ENCODE peak calls at places on chromosomes 16 and 17, in nine cellular contexts. V is colonic mucosa, G is gastrocnemius medialis, U is Calu3, P is body of pancreas, Z is pancreas, X is GM23338, F is choroid plexus epithelial cell, O is endothelial cell. J is an unnamed sample.

GRCh38 chr17:55347341-55347740 is 74.3 kb downstream of the MMD start:
- DNase-seq in V (no peak), G (no peak), U (no peak), P (no peak), Z (no peak), X (no peak), F (no peak), O (no peak), J (no peak)

GRCh38 chr17:45172541-45173286 is 11.0 kb downstream of the HEXIM2 start:
- DNase-seq in V (peak; percentile 80), G (peak; percentile 63), U (peak; percentile 99), P (peak; percentile 90), Z (peak; percentile 91), X (peak; percentile 63), F (peak; percentile 35), O (no peak), J (peak; percentile 19)

GRCh38 chr16:87060026-87060986 is 256.9 kb downstream of the C16orf95 start:
- DNase-seq in V (no peak), G (no peak), U (peak; percentile 11), P (no peak), Z (no peak), X (peak; percentile 50), F (peak; percentile 89), O (no peak), J (no peak)

GRCh38 chr16:10937068-10937859 is 5.0 kb downstream of the DEXI start:
- DNase-seq in V (no peak), G (no peak), U (no peak), P (peak; percentile 41), Z (no peak), X (no peak), F (no peak), O (no peak), J (no peak)

GRCh38 chr17:32331243-32332040 is 10.5 kb downstream of the C17orf75 start:
- DNase-seq in V (no peak), G (no peak), U (no peak), P (no peak), Z (no peak), X (no peak), F (no peak), O (no peak), J (no peak)

GRCh38 chr17:44793885-44794698 is 35.3 kb downstream of the ADAM11 start:
- DNase-seq in V (no peak), G (no peak), U (no peak), P (no peak), Z (no peak), X (no peak), F (peak; percentile 45), O (no peak), J (no peak)

GRCh38 chr17:14373587-14374259 is 72.8 kb downstream of the HS3ST3B1 start:
- DNase-seq in V (no peak), G (no peak), U (no peak), P (no peak), Z (no peak), X (no peak), F (peak; percentile 64), O (no peak), J (no peak)

GRCh38 chr17:2070241-2071023 is 15.5 kb downstream of the HIC1 start:
- DNase-seq in V (no peak), G (no peak), U (no peak), P (no peak), Z (peak; percentile 76), X (peak; percentile 83), F (no peak), O (no peak), J (no peak)

GRCh38 chr16:50267151-50267631 is 840 bp downstream of the ADCY7 start:
- DNase-seq in V (peak; percentile 40), G (no peak), U (no peak), P (no peak), Z (peak; percentile 41), X (no peak), F (no peak), O (no peak), J (peak; percentile 63)

GRCh38 chr16:50263940-50264929 is 2.1 kb upstream of the ADCY7 start:
- DNase-seq in V (no peak), G (no peak), U (no peak), P (no peak), Z (no peak), X (no peak), F (no peak), O (no peak), J (no peak)

GRCh38 chr16:50266337-50267091 is at the start of gene ADCY7:
- DNase-seq in V (peak; percentile 84), G (peak; percentile 22), U (peak; percentile 86), P (peak; percentile 63), Z (peak; percentile 55), X (peak; percentile 57), F (peak; percentile 72), O (no peak), J (peak; percentile 60)

GRCh38 chr16:50265716-50266336 is 525 bp upstream of the ADCY7 start:
- DNase-seq in V (peak; percentile 30), G (no peak), U (no peak), P (no peak), Z (no peak), X (no peak), F (no peak), O (no peak), J (no peak)

DNA sequence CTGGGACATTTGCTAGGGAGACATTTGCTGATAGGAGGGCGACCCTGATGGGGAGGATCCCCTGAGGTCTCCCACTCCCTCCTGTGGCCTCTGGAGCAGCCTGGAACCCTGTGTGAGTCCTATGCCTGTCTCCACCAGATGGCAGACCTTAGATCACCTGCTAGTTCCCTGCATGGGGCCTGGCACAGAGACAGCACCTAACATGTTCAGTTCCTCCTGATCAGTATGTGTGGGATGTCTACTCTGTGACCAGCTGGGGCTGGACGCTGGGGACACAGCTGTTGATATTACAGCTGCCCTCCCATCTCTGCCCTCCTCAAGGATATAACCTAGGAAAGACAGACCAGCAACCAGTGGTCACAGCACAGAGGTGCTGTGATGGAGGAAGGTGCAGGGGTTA is 1.1 kb upstream of the ADCY7 start:
- DNase-seq in V (peak; percentile 55), G (no peak), U (peak; percentile 44), P (no peak), Z (no peak), X (no peak), F (no peak), O (no peak), J (no peak)
- TF ChIP-seq CTCF in V (peak; percentile 39), G (no peak), U (no peak), P (no peak), Z (no peak), X (no peak), F (peak; percentile 37), O (no peak), J (no peak)

GRCh38 chr17:48627242-48627597 is 1.1 kb upstream of the HOXB9 start:
- DNase-seq in V (no peak), G (no peak), U (no peak), P (no peak), Z (no peak), X (no peak), F (no peak), O (no peak), J (no peak)

GRCh38 chr17:48629411-48629759 is 3.2 kb upstream of the HOXB9 start:
- DNase-seq in V (peak; percentile 26), G (no peak), U (no peak), P (no peak), Z (no peak), X (no peak), F (no peak), O (no peak), J (no peak)

GRCh38 chr17:48626470-48627241 is 498 bp upstream of the HOXB9 start:
- DNase-seq in V (peak; percentile 77), G (no peak), U (peak; percentile 87), P (no peak), Z (no peak), X (peak; percentile 73), F (no peak), O (no peak), J (no peak)

GRCh38 chr17:48628641-48629410 is 2.7 kb upstream of the HOXB9 start:
- DNase-seq in V (no peak), G (no peak), U (no peak), P (no peak), Z (no peak), X (no peak), F (no peak), O (no peak), J (no peak)

DNA sequence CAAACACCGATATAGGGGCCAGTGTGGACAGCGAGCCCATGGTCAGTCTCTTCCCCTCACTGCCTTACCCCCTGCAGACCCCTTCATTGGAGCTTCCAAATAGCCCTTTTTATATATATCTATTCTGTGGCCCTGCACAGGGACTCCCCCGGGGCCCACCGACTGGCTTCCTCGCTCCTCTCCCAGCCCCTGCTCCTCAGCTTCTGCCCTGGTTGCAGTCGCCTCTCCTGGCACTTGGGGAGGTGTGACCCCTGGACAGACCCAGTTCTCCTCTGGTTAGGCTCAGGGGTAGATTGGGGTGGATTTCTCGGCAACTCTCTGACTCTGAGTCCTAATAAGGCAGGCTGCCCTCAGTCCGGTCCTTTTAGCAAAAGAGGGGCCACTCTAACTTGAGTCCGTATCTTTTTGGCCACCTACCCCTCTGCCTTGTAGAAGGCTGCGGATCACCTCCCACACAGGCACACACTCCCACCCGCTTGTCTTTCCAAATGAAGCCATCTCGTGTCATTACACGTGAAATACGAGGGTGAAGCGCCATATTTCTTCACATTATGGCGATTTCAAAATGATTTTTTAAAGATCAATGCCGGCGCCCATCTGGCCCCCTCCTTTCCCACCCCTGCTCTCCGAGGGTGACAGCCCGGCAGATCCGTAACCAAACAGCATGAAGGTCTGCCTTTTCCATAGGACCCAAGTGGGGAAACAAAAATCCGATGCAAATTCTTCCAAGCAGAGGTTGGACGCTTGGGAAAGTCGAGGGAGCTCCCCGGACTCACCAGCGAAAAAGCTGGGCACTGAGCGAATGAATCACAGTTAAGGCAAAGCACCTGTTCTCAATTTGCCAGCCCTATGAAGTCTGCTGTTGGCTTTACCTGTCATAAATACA is 1.7 kb upstream of the HOXB9 start:
- DNase-seq in V (no peak), G (no peak), U (no peak), P (no peak), Z (no peak), X (no peak), F (no peak), O (no peak), J (no peak)
- TF ChIP-seq CTCF in V (no peak), G (no peak), U (no peak), P (no peak), Z (no peak), X (no peak), F (no peak), O (no peak), J (no peak)

DNA sequence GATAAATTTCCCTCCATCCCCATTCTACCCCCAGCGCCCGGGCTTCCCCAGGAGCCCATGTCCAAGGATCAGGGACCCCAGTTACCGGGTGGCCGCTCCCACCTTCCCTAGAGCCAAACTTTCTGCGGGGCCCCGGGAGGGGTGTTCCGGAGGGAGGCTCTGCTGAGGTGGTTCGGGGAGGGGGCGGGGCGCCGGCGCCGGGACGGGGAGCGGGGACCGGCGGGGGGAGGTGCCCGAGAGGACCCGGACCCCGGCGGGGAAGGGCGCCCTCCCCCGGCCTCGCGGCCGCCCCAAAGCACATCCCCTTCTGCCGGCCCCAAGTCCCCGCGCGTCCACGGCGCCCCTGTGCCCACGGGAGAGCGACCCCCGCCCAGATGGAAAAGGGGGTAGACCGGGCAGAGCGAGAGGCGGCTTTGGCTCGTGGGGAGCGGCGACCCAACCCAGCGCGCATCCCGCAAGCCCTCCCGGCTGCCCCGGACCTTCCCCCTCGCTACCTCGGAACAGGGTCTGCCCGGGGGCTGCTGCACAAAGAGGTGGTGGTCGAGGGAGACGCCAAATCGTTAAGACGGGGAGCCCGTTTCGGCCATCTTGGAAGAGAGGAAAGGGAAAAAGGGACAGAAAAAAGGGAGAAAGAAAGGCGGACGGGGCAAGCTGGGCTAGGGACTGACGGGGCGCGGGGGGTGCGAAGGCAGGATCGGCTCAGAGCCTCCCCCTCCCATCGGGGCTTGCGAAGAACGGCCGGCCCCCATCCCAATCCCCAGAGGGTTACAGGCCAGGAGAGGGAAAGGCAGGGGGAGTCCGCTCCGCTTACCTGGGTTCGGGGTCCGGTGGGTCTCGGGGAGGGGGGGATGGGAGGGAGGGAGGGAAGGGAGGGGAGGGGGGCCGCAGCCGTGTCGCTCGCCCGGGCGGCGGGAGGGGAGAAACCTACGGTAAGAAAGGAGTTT is 479 bp downstream of the PCGF2 start:
- DNase-seq in V (peak; percentile 71), G (no peak), U (peak; percentile 81), P (no peak), Z (peak; percentile 80), X (peak; percentile 55), F (no peak), O (peak; percentile 55), J (peak; percentile 67)
- TF ChIP-seq CTCF in V (no peak), G (no peak), U (peak; percentile 57), P (no peak), Z (no peak), X (no peak), F (no peak), O (no peak), J (no peak)

GRCh38 chr16:363110-364090 is 6.9 kb downstream of the MRPL28 start:
- DNase-seq in V (no peak), G (no peak), U (no peak), P (no peak), Z (peak; percentile 72), X (no peak), F (no peak), O (no peak), J (no peak)
- TF ChIP-seq CTCF in V (no peak), G (no peak), U (no peak), P (no peak), Z (no peak), X (no peak), F (no peak), O (no peak), J (no peak)

J was measured in glutamatergic neuron.